ENCODE peak calls at places on chromosome 13, in four cellular contexts. K, M, N and S are unnamed samples.

GRCh38 chr13:23866420-23867026 is 22.7 kb downstream of the MIPEP start:
- DNase-seq in K (no peak), M (no peak), N (no peak), S (no peak)

GRCh38 chr13:86882107-86882506 is 789.1 kb upstream of the SLITRK5 start:
- DNase-seq in K (peak), M (no peak), N (no peak), S (no peak)

GRCh38 chr13:26022538-26023292 is 29.1 kb downstream of the SHISA2 start:
- DNase-seq in K (no peak), M (no peak), N (no peak), S (peak)

GRCh38 chr13:29888306-29888705 is 37.9 kb upstream of the UBL3 start:
- DNase-seq in K (no peak), M (no peak), N (no peak), S (no peak)

GRCh38 chr13:30593001-30593400 is 24.7 kb upstream of the USPL1 start:
- DNase-seq in K (no peak), M (no peak), N (no peak), S (no peak)

GRCh38 chr13:70964124-70964523 is 855.9 kb upstream of the KLHL1 start:
- DNase-seq in K (no peak), M (peak), N (no peak), S (no peak)

GRCh38 chr13:43266953-43267615 is 243.7 kb downstream of the DNAJC15 start:
- DNase-seq in K (no peak), M (no peak), N (no peak), S (no peak)

GRCh38 chr13:40408602-40409001 is 257.8 kb downstream of the FOXO1 start:
- DNase-seq in K (no peak), M (no peak), N (peak), S (no peak)

GRCh38 chr13:39565036-39565949 is 37.7 kb downstream of the LHFPL6 start:
- DNase-seq in K (peak), M (peak), N (peak), S (peak)

GRCh38 chr13:113539176-113539575 is 45.4 kb upstream of the TFDP1 start:
- DNase-seq in K (no peak), M (no peak), N (no peak), S (no peak)

GRCh38 chr13:98586400-98587144 is 9.7 kb upstream of the STK24 start:
- DNase-seq in K (no peak), M (peak), N (no peak), S (no peak)

DNA sequence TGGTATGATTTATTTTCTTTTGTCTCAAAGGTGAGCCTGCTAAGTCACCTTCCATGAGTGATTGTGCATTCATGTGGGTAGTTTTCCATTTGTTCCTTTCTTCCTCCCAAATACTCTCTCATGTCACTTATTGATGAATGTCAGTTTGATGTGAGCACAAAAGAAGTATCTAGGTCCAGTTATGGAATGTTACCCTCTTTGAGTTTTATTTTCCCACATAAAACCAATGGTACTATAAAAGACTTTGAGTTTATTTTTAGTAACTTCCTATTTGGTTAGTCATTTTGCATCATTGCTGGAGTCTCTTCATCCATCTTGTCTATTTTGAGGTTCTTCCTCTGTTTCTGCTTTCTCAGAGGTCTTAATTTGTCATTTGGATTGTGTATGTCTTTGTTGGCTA is 321.3 kb downstream of the GPC6 start:
- DNase-seq in K (no peak), M (no peak), N (no peak), S (no peak)
- TF ChIP-seq SIN3A in K (no peak), M (no peak), N (no peak), S (no peak)

DNA sequence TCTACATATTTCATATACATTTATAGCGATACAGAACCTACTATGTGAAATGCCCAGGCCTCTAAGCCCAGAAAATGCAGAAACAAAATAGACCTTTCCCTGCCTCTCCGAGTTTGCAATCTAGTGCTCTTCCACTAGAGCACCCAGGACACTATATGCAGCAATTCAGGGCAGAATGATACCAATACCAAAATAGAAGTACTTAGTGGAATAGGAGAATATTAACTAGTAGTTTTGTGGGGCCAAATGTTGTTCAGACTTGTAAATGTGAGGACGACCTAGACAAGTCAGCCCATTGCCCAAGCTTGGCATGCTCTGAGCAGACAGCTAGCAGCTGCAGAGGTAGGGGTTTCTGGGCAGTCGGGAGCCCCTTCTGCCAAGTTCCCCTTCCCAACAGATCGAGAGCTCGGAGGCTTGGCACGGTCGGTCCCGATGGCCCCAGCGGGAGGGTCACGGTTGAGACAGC is 35.8 kb upstream of the FLT1 start:
- DNase-seq in K (no peak), M (no peak), N (no peak), S (no peak)
- H3K4me3 ChIP-seq in K (peak), M (no peak), N (peak), S (peak)

DNA sequence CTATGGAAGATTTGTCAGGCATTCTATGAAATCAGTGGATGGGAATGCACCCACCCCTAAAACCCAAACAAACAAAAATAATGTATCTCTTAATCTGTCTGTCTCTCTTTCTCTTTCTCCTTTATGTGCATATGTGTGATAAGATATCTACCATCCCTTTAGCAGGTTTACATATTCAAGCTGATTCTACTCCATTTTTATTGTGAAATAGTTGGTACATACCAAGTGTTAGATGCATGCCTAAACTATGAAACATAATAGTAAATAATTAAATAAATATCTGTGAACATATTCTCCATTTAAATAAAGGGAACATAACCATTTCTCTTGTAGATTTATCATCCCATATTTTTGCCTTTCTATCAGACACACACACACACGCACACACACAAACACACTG is 121.8 kb upstream of the PCDH9 start:
- DNase-seq in K (no peak), M (no peak), N (no peak), S (no peak)
- TF ChIP-seq SIN3A in K (no peak), M (no peak), N (no peak), S (no peak)

GRCh38 chr13:44373247-44373600 is 400 bp upstream of the SERP2 start:
- DNase-seq in K (no peak), M (no peak), N (no peak), S (no peak)
- H3K4me3 ChIP-seq in K (peak), M (no peak), N (no peak), S (no peak)